ENCODE peak calls at places on chromosomes 6 and 20, in eight cellular contexts. One of them, this sample, is unnamed.

GRCh38 chr20:53001502-53002301 is 29.5 kb downstream of the TSHZ2 start:
- DNase-seq in cardiac muscle cell: peak; percentile 46
- DNase-seq in GM12878: peak; percentile 55
- DNase-seq in neural crest cell: no peak
- DNase-seq in body of pancreas: no peak
- DNase-seq in esophagus muscularis mucosa: peak; percentile 37
- DNase-seq in lower lobe of right lung: no peak
- DNase-seq in GM13976: no peak
- DNase-seq in this sample: no peak

GRCh38 chr6:23175391-23175790 is 606.0 kb downstream of the HDGFL1 start:
- DNase-seq in cardiac muscle cell: peak; percentile 53
- DNase-seq in GM12878: no peak
- DNase-seq in neural crest cell: no peak
- DNase-seq in body of pancreas: no peak
- DNase-seq in esophagus muscularis mucosa: no peak
- DNase-seq in lower lobe of right lung: no peak
- DNase-seq in GM13976: no peak
- DNase-seq in this sample: no peak

GRCh38 chr6:32868257-32868788 is 14.3 kb downstream of the PSMB9 start:
- DNase-seq in cardiac muscle cell: peak; percentile 82
- DNase-seq in GM12878: no peak
- DNase-seq in neural crest cell: peak; percentile 85
- DNase-seq in body of pancreas: peak; percentile 83
- DNase-seq in esophagus muscularis mucosa: peak; percentile 93
- DNase-seq in lower lobe of right lung: peak; percentile 76
- DNase-seq in GM13976: peak; percentile 46
- DNase-seq in this sample: no peak

GRCh38 chr6:66628917-66629316 is 921.9 kb upstream of the EYS start:
- DNase-seq in cardiac muscle cell: peak; percentile 54
- DNase-seq in GM12878: no peak
- DNase-seq in neural crest cell: no peak
- DNase-seq in body of pancreas: no peak
- DNase-seq in esophagus muscularis mucosa: no peak
- DNase-seq in lower lobe of right lung: no peak
- DNase-seq in GM13976: no peak
- DNase-seq in this sample: no peak

GRCh38 chr6:108884211-108885059 is 36.2 kb downstream of the ARMC2 start:
- DNase-seq in cardiac muscle cell: no peak
- DNase-seq in GM12878: no peak
- DNase-seq in neural crest cell: no peak
- DNase-seq in body of pancreas: no peak
- DNase-seq in esophagus muscularis mucosa: no peak
- DNase-seq in lower lobe of right lung: no peak
- DNase-seq in GM13976: no peak
- DNase-seq in this sample: no peak

GRCh38 chr6:160426146-160426545 is 78.0 kb downstream of the SLC22A3 start:
- DNase-seq in cardiac muscle cell: peak; percentile 83
- DNase-seq in GM12878: no peak
- DNase-seq in neural crest cell: no peak
- DNase-seq in body of pancreas: no peak
- DNase-seq in esophagus muscularis mucosa: no peak
- DNase-seq in lower lobe of right lung: no peak
- DNase-seq in GM13976: no peak
- DNase-seq in this sample: no peak

GRCh38 chr20:64153410-64153809 is 10.8 kb upstream of the MYT1 start:
- DNase-seq in cardiac muscle cell: no peak
- DNase-seq in GM12878: no peak
- DNase-seq in neural crest cell: no peak
- DNase-seq in body of pancreas: no peak
- DNase-seq in esophagus muscularis mucosa: no peak
- DNase-seq in lower lobe of right lung: peak; percentile 5
- DNase-seq in GM13976: no peak
- DNase-seq in this sample: no peak

GRCh38 chr6:157985378-157986155 is 3.9 kb downstream of the SYNJ2 start:
- DNase-seq in cardiac muscle cell: no peak
- DNase-seq in GM12878: no peak
- DNase-seq in neural crest cell: no peak
- DNase-seq in body of pancreas: peak; percentile 35
- DNase-seq in esophagus muscularis mucosa: no peak
- DNase-seq in lower lobe of right lung: no peak
- DNase-seq in GM13976: no peak
- DNase-seq in this sample: no peak

GRCh38 chr6:15417811-15418210 is 171.9 kb downstream of the JARID2 start:
- DNase-seq in cardiac muscle cell: peak; percentile 33
- DNase-seq in GM12878: no peak
- DNase-seq in neural crest cell: no peak
- DNase-seq in body of pancreas: no peak
- DNase-seq in esophagus muscularis mucosa: no peak
- DNase-seq in lower lobe of right lung: no peak
- DNase-seq in GM13976: no peak
- DNase-seq in this sample: no peak

GRCh38 chr6:34358389-34358906 is 34.0 kb downstream of the NUDT3 start:
- DNase-seq in cardiac muscle cell: peak; percentile 69
- DNase-seq in GM12878: no peak
- DNase-seq in neural crest cell: no peak
- DNase-seq in body of pancreas: peak; percentile 22
- DNase-seq in esophagus muscularis mucosa: no peak
- DNase-seq in lower lobe of right lung: no peak
- DNase-seq in GM13976: no peak
- DNase-seq in this sample: no peak

GRCh38 chr6:159169557-159170332 is 545 bp downstream of the FNDC1 start:
- DNase-seq in cardiac muscle cell: peak; percentile 55
- DNase-seq in GM12878: no peak
- DNase-seq in neural crest cell: peak; percentile 20
- DNase-seq in body of pancreas: no peak
- DNase-seq in esophagus muscularis mucosa: no peak
- DNase-seq in lower lobe of right lung: peak; percentile 52
- DNase-seq in GM13976: peak; percentile 58
- DNase-seq in this sample: no peak

GRCh38 chr6:437042-437402 is 45.5 kb downstream of the IRF4 start:
- DNase-seq in cardiac muscle cell: no peak
- DNase-seq in GM12878: no peak
- DNase-seq in neural crest cell: no peak
- DNase-seq in body of pancreas: no peak
- DNase-seq in esophagus muscularis mucosa: no peak
- DNase-seq in lower lobe of right lung: no peak
- DNase-seq in GM13976: no peak
- DNase-seq in this sample: no peak

GRCh38 chr6:130559166-130559565 is 193.3 kb downstream of the TMEM200A start:
- DNase-seq in cardiac muscle cell: peak; percentile 12
- DNase-seq in GM12878: no peak
- DNase-seq in neural crest cell: no peak
- DNase-seq in body of pancreas: no peak
- DNase-seq in esophagus muscularis mucosa: no peak
- DNase-seq in lower lobe of right lung: no peak
- DNase-seq in GM13976: no peak
- DNase-seq in this sample: no peak

GRCh38 chr20:9617062-9617461 is 102.7 kb downstream of the LAMP5 start:
- DNase-seq in cardiac muscle cell: peak; percentile 75
- DNase-seq in GM12878: no peak
- DNase-seq in neural crest cell: peak; percentile 51
- DNase-seq in body of pancreas: peak; percentile 79
- DNase-seq in esophagus muscularis mucosa: no peak
- DNase-seq in lower lobe of right lung: peak; percentile 68
- DNase-seq in GM13976: peak; percentile 61
- DNase-seq in this sample: no peak

GRCh38 chr6:26243742-26244141 is 121.3 kb upstream of the BTN3A2 start:
- DNase-seq in cardiac muscle cell: no peak
- DNase-seq in GM12878: no peak
- DNase-seq in neural crest cell: no peak
- DNase-seq in body of pancreas: no peak
- DNase-seq in esophagus muscularis mucosa: no peak
- DNase-seq in lower lobe of right lung: no peak
- DNase-seq in GM13976: no peak
- DNase-seq in this sample: no peak

DNA sequence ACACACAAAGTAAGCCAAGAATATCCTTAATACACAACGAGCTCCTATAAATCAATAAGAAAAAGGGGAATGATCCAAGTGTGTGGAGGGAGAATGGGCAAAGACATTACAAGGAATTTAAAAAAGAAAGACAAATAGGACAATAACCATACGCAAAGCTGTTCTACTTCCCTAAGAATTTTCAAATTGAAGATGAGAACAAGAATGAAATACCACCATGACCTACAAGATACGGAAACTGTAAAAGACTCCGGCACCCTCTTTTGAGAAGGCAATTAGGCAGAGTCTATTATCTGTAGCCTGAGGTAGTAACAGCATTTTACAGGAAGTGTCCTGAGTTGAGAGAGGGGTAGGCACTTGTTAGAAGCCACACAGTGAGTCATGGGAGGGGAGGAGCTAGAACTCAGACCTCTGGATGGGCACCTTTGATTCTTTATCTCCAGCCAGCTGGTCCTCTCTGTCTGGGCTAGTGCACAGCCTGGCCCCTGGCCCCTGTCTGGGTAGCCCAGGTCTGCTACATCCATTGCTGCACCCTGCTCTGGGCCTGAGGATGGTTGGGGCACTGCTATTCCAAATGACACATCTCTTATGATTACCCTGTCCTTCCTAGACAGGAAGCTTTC is 15.3 kb downstream of the RSPO4 start:
- DNase-seq in cardiac muscle cell: no peak
- DNase-seq in GM12878: no peak
- DNase-seq in neural crest cell: no peak
- DNase-seq in body of pancreas: no peak
- DNase-seq in esophagus muscularis mucosa: no peak
- DNase-seq in lower lobe of right lung: no peak
- DNase-seq in GM13976: no peak
- DNase-seq in this sample: no peak
- TF ChIP-seq CTCF in cardiac muscle cell: no peak
- TF ChIP-seq CTCF in GM12878: no peak
- TF ChIP-seq CTCF in neural crest cell: no peak
- TF ChIP-seq CTCF in body of pancreas: no peak
- TF ChIP-seq CTCF in esophagus muscularis mucosa: no peak
- TF ChIP-seq CTCF in lower lobe of right lung: no peak
- TF ChIP-seq CTCF in GM13976: no peak
- TF ChIP-seq CTCF in this sample: no peak

GRCh38 chr6:36198986-36199385 is 2.4 kb downstream of the BRPF3 start:
- DNase-seq in cardiac muscle cell: no peak
- DNase-seq in GM12878: no peak
- DNase-seq in neural crest cell: no peak
- DNase-seq in body of pancreas: no peak
- DNase-seq in esophagus muscularis mucosa: peak; percentile 68
- DNase-seq in lower lobe of right lung: no peak
- DNase-seq in GM13976: no peak
- DNase-seq in this sample: no peak
- TF ChIP-seq CTCF in cardiac muscle cell: no peak
- TF ChIP-seq CTCF in GM12878: no peak
- TF ChIP-seq CTCF in neural crest cell: no peak
- TF ChIP-seq CTCF in body of pancreas: no peak
- TF ChIP-seq CTCF in esophagus muscularis mucosa: no peak
- TF ChIP-seq CTCF in lower lobe of right lung: no peak
- TF ChIP-seq CTCF in GM13976: no peak
- TF ChIP-seq CTCF in this sample: no peak

GRCh38 chr20:16287776-16288175 is 285.5 kb downstream of the KIF16B start:
- DNase-seq in cardiac muscle cell: no peak
- DNase-seq in GM12878: no peak
- DNase-seq in neural crest cell: no peak
- DNase-seq in body of pancreas: no peak
- DNase-seq in esophagus muscularis mucosa: peak; percentile 62
- DNase-seq in lower lobe of right lung: no peak
- DNase-seq in GM13976: peak; percentile 1
- DNase-seq in this sample: no peak
- TF ChIP-seq CTCF in cardiac muscle cell: no peak
- TF ChIP-seq CTCF in GM12878: no peak
- TF ChIP-seq CTCF in neural crest cell: no peak
- TF ChIP-seq CTCF in body of pancreas: no peak
- TF ChIP-seq CTCF in esophagus muscularis mucosa: no peak
- TF ChIP-seq CTCF in lower lobe of right lung: no peak
- TF ChIP-seq CTCF in GM13976: no peak
- TF ChIP-seq CTCF in this sample: no peak

GRCh38 chr6:44658571-44658970 is 271.1 kb downstream of the CDC5L start:
- DNase-seq in cardiac muscle cell: no peak
- DNase-seq in GM12878: no peak
- DNase-seq in neural crest cell: no peak
- DNase-seq in body of pancreas: no peak
- DNase-seq in esophagus muscularis mucosa: no peak
- DNase-seq in lower lobe of right lung: no peak
- DNase-seq in GM13976: no peak
- DNase-seq in this sample: no peak
- TF ChIP-seq CTCF in cardiac muscle cell: no peak
- TF ChIP-seq CTCF in GM12878: no peak
- TF ChIP-seq CTCF in neural crest cell: no peak
- TF ChIP-seq CTCF in body of pancreas: no peak
- TF ChIP-seq CTCF in esophagus muscularis mucosa: no peak
- TF ChIP-seq CTCF in lower lobe of right lung: no peak
- TF ChIP-seq CTCF in GM13976: no peak
- TF ChIP-seq CTCF in this sample: no peak

DNA sequence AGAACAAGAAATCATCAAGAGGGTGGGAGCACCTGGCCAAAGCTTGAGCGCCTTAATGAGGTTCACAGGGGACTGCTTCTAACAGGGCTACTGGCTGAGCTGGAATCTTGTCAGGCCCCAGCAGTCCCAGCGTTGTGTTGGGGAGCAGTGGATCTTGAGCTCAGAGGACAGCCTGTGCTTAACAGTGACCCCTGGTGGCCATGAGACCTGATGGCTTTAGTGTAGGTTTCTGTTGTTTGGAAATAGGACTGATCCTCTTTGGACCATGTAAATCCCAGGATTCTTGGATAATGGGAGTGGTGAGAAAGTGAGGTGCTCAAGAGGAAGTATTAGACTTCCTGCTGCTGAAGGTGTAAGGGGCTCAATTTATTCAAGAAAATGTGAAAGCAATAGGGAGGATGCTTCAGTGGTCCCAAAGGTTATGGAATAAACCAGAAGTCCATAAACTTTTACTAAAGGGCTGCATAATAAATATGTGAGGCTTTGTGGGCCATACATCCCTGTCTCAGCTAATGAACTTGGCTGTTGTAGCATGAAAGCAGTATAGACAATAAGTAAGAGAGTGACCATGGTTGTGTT is 216.2 kb downstream of the NFATC2 start:
- DNase-seq in cardiac muscle cell: peak; percentile 70
- DNase-seq in GM12878: no peak
- DNase-seq in neural crest cell: peak; percentile 59
- DNase-seq in body of pancreas: peak; percentile 62
- DNase-seq in esophagus muscularis mucosa: no peak
- DNase-seq in lower lobe of right lung: peak; percentile 61
- DNase-seq in GM13976: peak; percentile 54
- DNase-seq in this sample: no peak
- TF ChIP-seq CTCF in cardiac muscle cell: peak; percentile 80
- TF ChIP-seq CTCF in GM12878: peak; percentile 67
- TF ChIP-seq CTCF in neural crest cell: peak; percentile 70
- TF ChIP-seq CTCF in body of pancreas: peak; percentile 67
- TF ChIP-seq CTCF in esophagus muscularis mucosa: no peak
- TF ChIP-seq CTCF in lower lobe of right lung: peak; percentile 75
- TF ChIP-seq CTCF in GM13976: no peak
- TF ChIP-seq CTCF in this sample: peak; percentile 82